ENCODE peak calls at places on chromosomes 12 and 14, in four cellular contexts. Z is astrocyte of the spinal cord, Y is NCI-H1694, Q is left cardiac atrium. F is an unnamed sample.

GRCh38 chr12:124172646-124173045 is 122.2 kb upstream of the RFLNA start:
- DNase-seq in Z (peak; percentile 20), Y (no peak), Q (no peak), F (no peak)

GRCh38 chr12:57626929-57627445 is 6.0 kb downstream of the B4GALNT1 start:
- DNase-seq in Z (no peak), Y (no peak), Q (no peak), F (no peak)

GRCh38 chr12:93912086-93912733 is 235.0 kb downstream of the CRADD start:
- DNase-seq in Z (no peak), Y (no peak), Q (no peak), F (no peak)

GRCh38 chr12:94941440-94941862 is 62.0 kb downstream of the NDUFA12 start:
- DNase-seq in Z (peak; percentile 83), Y (no peak), Q (peak; percentile 84), F (no peak)

GRCh38 chr14:24816929-24817637 is 183.1 kb upstream of the GZMB start:
- DNase-seq in Z (no peak), Y (no peak), Q (no peak), F (no peak)

GRCh38 chr12:46915082-46915481 is 89.3 kb upstream of the SLC38A4 start:
- DNase-seq in Z (peak; percentile 87), Y (no peak), Q (peak; percentile 27), F (peak; percentile 10)

GRCh38 chr12:1529862-1530591 is 64.4 kb downstream of the FBXL14 start:
- DNase-seq in Z (no peak), Y (no peak), Q (no peak), F (no peak)

GRCh38 chr14:106436310-106436905 is 910.0 kb downstream of the TMEM121 start:
- DNase-seq in Z (no peak), Y (peak; percentile 51), Q (no peak), F (no peak)

GRCh38 chr12:46446645-46447044 is 74.1 kb upstream of the SLC38A2 start:
- DNase-seq in Z (no peak), Y (no peak), Q (no peak), F (no peak)

GRCh38 chr12:3962661-3963483 is 89.7 kb upstream of the PARP11 start:
- DNase-seq in Z (no peak), Y (no peak), Q (peak; percentile 23), F (no peak)

GRCh38 chr12:123085730-123086487 is 65.0 kb downstream of the PITPNM2 start:
- DNase-seq in Z (peak; percentile 36), Y (peak; percentile 13), Q (peak; percentile 74), F (peak; percentile 78)

GRCh38 chr12:120640840-120641833 is 711 bp downstream of the CABP1 start:
- DNase-seq in Z (peak; percentile 49), Y (no peak), Q (peak; percentile 71), F (no peak)

GRCh38 chr12:65408448-65408847 is 130.0 kb downstream of the MSRB3 start:
- DNase-seq in Z (no peak), Y (no peak), Q (no peak), F (no peak)

GRCh38 chr14:33876274-33876673 is 74.6 kb downstream of the EGLN3 start:
- DNase-seq in Z (no peak), Y (no peak), Q (no peak), F (no peak)

GRCh38 chr14:96066976-96067375 is 27.8 kb downstream of the C14orf132 start:
- DNase-seq in Z (no peak), Y (no peak), Q (no peak), F (no peak)

GRCh38 chr14:23245282-23245681 is 7.5 kb downstream of the RNF212B start:
- DNase-seq in Z (no peak), Y (no peak), Q (no peak), F (no peak)

GRCh38 chr12:9634177-9634803 is 26.6 kb upstream of the KLRB1 start:
- DNase-seq in Z (peak; percentile 63), Y (peak; percentile 71), Q (peak; percentile 46), F (no peak)

GRCh38 chr12:39431797-39432196 is 11.1 kb downstream of the KIF21A start:
- DNase-seq in Z (no peak), Y (no peak), Q (no peak), F (no peak)

GRCh38 chr12:25830456-25830855 is 128.0 kb upstream of the RASSF8 start:
- DNase-seq in Z (peak; percentile 46), Y (no peak), Q (no peak), F (no peak)

GRCh38 chr12:94676922-94677321 is 26.6 kb upstream of the TMCC3 start:
- DNase-seq in Z (no peak), Y (no peak), Q (no peak), F (no peak)

GRCh38 chr12:9940370-9940769 is 8.2 kb upstream of the CLEC2A start:
- DNase-seq in Z (no peak), Y (no peak), Q (no peak), F (peak; percentile 22)

GRCh38 chr12:113479578-113480335 is 8.1 kb upstream of the LHX5 start:
- DNase-seq in Z (peak; percentile 41), Y (no peak), Q (no peak), F (no peak)

GRCh38 chr14:85468815-85469214 is 61.1 kb upstream of the FLRT2 start:
- DNase-seq in Z (no peak), Y (no peak), Q (no peak), F (no peak)

GRCh38 chr14:75254381-75254821 is 24.2 kb upstream of the FOS start:
- DNase-seq in Z (no peak), Y (no peak), Q (peak; percentile 31), F (no peak)

GRCh38 chr12:45446013-45446412 is 230.1 kb downstream of the ANO6 start:
- DNase-seq in Z (no peak), Y (no peak), Q (no peak), F (no peak)

GRCh38 chr14:103483600-103483999 is 39.0 kb downstream of the CKB start:
- DNase-seq in Z (peak; percentile 86), Y (peak; percentile 45), Q (no peak), F (no peak)

GRCh38 chr14:71488703-71489141 is 443.5 kb upstream of the RGS6 start:
- DNase-seq in Z (peak; percentile 86), Y (no peak), Q (no peak), F (peak; percentile 50)

GRCh38 chr12:10717410-10717809 is 5.7 kb downstream of the YBX3 start:
- DNase-seq in Z (peak; percentile 44), Y (no peak), Q (no peak), F (no peak)

GRCh38 chr14:95468416-95469133 is 47.9 kb downstream of the SYNE3 start:
- DNase-seq in Z (no peak), Y (no peak), Q (no peak), F (no peak)

GRCh38 chr12:20588057-20588456 is 107.1 kb upstream of the SLCO1C1 start:
- DNase-seq in Z (no peak), Y (peak; percentile 80), Q (no peak), F (peak; percentile 82)

GRCh38 chr12:107091989-107092641 is 1.2 kb downstream of the CRY1 start:
- DNase-seq in Z (peak; percentile 97), Y (peak; percentile 36), Q (no peak), F (peak; percentile 94)

GRCh38 chr14:90454041-90455000 is 57.5 kb downstream of the CALM1 start:
- DNase-seq in Z (peak; percentile 83), Y (peak; percentile 57), Q (peak; percentile 89), F (peak; percentile 87)

GRCh38 chr14:23125933-23126524 is 7.0 kb upstream of the CEBPE start:
- DNase-seq in Z (no peak), Y (no peak), Q (no peak), F (no peak)

GRCh38 chr14:68774771-68775613 is 17.9 kb downstream of the ZFP36L1 start:
- DNase-seq in Z (peak; percentile 8), Y (no peak), Q (no peak), F (peak; percentile 100)